ENCODE peak calls at places on chromosomes 11 and 22, in ten cellular contexts. X is non-pigmented ciliary epithelial cell; N is activated T-helper 1 cell treated with anti-CD3 and anti-CD28 coated beads, Interleukin-12 subunit alpha, Interleukin-12 subunit beta, Interleukin-2, Interleukin-4 antibody, amounts not matched to agents 30 ng/mL and 10 ng/mL and 1 ng/mL, durations not matched to agents 14 hours and 24 hours and 36 hours; L is AG08395; W is fibroblast of gingiva; A is NCI-H1105; O is neural progenitor cell; G is brain microvascular endothelial cell; Y is NCI-H2081; S is fibroblast of mammary gland. M is an unnamed sample.
A peak's percentile ranks its signal among the peaks of the same experiment; 100 is the strongest.

GRCh38 chr11:1546536-1547466 is 25.3 kb downstream of the DUSP8 start:
- DNase-seq in X (no peak), N (no peak), L (peak; percentile 74), W (no peak), A (peak; percentile 65), O (peak; percentile 87), G (no peak), Y (peak; percentile 64), S (no peak), M (peak; percentile 52)

GRCh38 chr11:66326261-66327111 is 9.6 kb upstream of the CD248 start:
- DNase-seq in X (no peak), N (no peak), L (peak; percentile 70), W (peak; percentile 88), A (no peak), O (no peak), G (no peak), Y (no peak), S (peak; percentile 59), M (peak; percentile 62)

GRCh38 chr22:47091241-47091691 is 328.8 kb downstream of the TBC1D22A start:
- DNase-seq in X (no peak), N (no peak), L (no peak), W (no peak), A (no peak), O (peak; percentile 28), G (no peak), Y (no peak), S (no peak), M (no peak)

GRCh38 chr11:3359092-3359824 is 19.7 kb downstream of the ZNF195 start:
- DNase-seq in X (no peak), N (no peak), L (no peak), W (no peak), A (no peak), O (no peak), G (no peak), Y (no peak), S (peak; percentile 28), M (no peak)

GRCh38 chr11:8867856-8868705 is 42.9 kb upstream of the AKIP1 start:
- DNase-seq in X (no peak), N (no peak), L (peak; percentile 35), W (peak; percentile 76), A (no peak), O (no peak), G (peak; percentile 15), Y (no peak), S (peak; percentile 79), M (no peak)

GRCh38 chr11:76642341-76642740 is 28.2 kb downstream of the LRRC32 start:
- DNase-seq in X (no peak), N (no peak), L (no peak), W (no peak), A (no peak), O (no peak), G (no peak), Y (no peak), S (no peak), M (peak; percentile 47)

GRCh38 chr22:46105494-46106278 is 44.6 kb upstream of the PPARA start:
- DNase-seq in X (no peak), N (no peak), L (peak; percentile 65), W (peak; percentile 82), A (no peak), O (no peak), G (peak; percentile 27), Y (no peak), S (peak; percentile 86), M (no peak)

GRCh38 chr11:130915556-130916237 is 582 bp downstream of the SNX19 start:
- DNase-seq in X (no peak), N (no peak), L (no peak), W (no peak), A (no peak), O (no peak), G (no peak), Y (peak; percentile 19), S (no peak), M (no peak)